ENCODE peak calls at places on chromosomes 1 and 21, in four cellular contexts. One of them, this sample, is unnamed.

GRCh38 chr1:44417351-44418021 is 12.4 kb downstream of the RNF220 start:
- DNase-seq in HepG2: no peak
- DNase-seq in GM23338: peak
- DNase-seq in fibroblast of lung: no peak
- DNase-seq in this sample: no peak

GRCh38 chr1:179709841-179710329 is 33.2 kb upstream of the FAM163A start:
- DNase-seq in HepG2: no peak
- DNase-seq in GM23338: no peak
- DNase-seq in fibroblast of lung: peak
- DNase-seq in this sample: peak

GRCh38 chr1:33363470-33363861 is 42.6 kb upstream of the A3GALT2 start:
- DNase-seq in HepG2: no peak
- DNase-seq in GM23338: no peak
- DNase-seq in fibroblast of lung: no peak
- DNase-seq in this sample: no peak

GRCh38 chr1:112371770-112372169 is 24.2 kb upstream of the CTTNBP2NL start:
- DNase-seq in HepG2: no peak
- DNase-seq in GM23338: no peak
- DNase-seq in fibroblast of lung: no peak
- DNase-seq in this sample: no peak

GRCh38 chr1:82837261-82837660 is 1036.5 kb downstream of the ADGRL2 start:
- DNase-seq in HepG2: no peak
- DNase-seq in GM23338: no peak
- DNase-seq in fibroblast of lung: peak
- DNase-seq in this sample: no peak

GRCh38 chr21:27017251-27017650 is 50.4 kb upstream of the ADAMTS5 start:
- DNase-seq in HepG2: no peak
- DNase-seq in GM23338: peak
- DNase-seq in fibroblast of lung: no peak
- DNase-seq in this sample: no peak

GRCh38 chr1:227890451-227891222 is 57.1 kb downstream of the WNT9A start:
- DNase-seq in HepG2: no peak
- DNase-seq in GM23338: no peak
- DNase-seq in fibroblast of lung: no peak
- DNase-seq in this sample: no peak

GRCh38 chr1:143667730-143668129 is 304.1 kb downstream of the FAM72C start:
- DNase-seq in HepG2: no peak
- DNase-seq in GM23338: no peak
- DNase-seq in fibroblast of lung: no peak
- DNase-seq in this sample: no peak

GRCh38 chr1:94552071-94552586 is 10.6 kb upstream of the F3 start:
- DNase-seq in HepG2: peak
- DNase-seq in GM23338: peak
- DNase-seq in fibroblast of lung: no peak
- DNase-seq in this sample: peak

GRCh38 chr1:22107126-22107525 is 35.8 kb downstream of the WNT4 start:
- DNase-seq in HepG2: no peak
- DNase-seq in GM23338: no peak
- DNase-seq in fibroblast of lung: no peak
- DNase-seq in this sample: peak

GRCh38 chr1:171446396-171446795 is 38.9 kb upstream of the PRRC2C start:
- DNase-seq in HepG2: no peak
- DNase-seq in GM23338: no peak
- DNase-seq in fibroblast of lung: no peak
- DNase-seq in this sample: no peak

GRCh38 chr21:36846624-36847023 is 119.8 kb downstream of the HLCS start:
- DNase-seq in HepG2: no peak
- DNase-seq in GM23338: no peak
- DNase-seq in fibroblast of lung: no peak
- DNase-seq in this sample: peak

GRCh38 chr1:27992271-27992670 is 32.5 kb downstream of the XKR8 start:
- DNase-seq in HepG2: no peak
- DNase-seq in GM23338: no peak
- DNase-seq in fibroblast of lung: no peak
- DNase-seq in this sample: no peak

GRCh38 chr1:116373451-116374339 is 651 bp downstream of the ATP1A1 start:
- DNase-seq in HepG2: no peak
- DNase-seq in GM23338: peak
- DNase-seq in fibroblast of lung: peak
- DNase-seq in this sample: peak

GRCh38 chr1:235835226-235835625 is 31.5 kb downstream of the LYST start:
- DNase-seq in HepG2: no peak
- DNase-seq in GM23338: no peak
- DNase-seq in fibroblast of lung: peak
- DNase-seq in this sample: no peak

GRCh38 chr1:150809651-150810050 is 1.6 kb upstream of the CTSK start:
- DNase-seq in HepG2: no peak
- DNase-seq in GM23338: no peak
- DNase-seq in fibroblast of lung: peak
- DNase-seq in this sample: peak

GRCh38 chr1:243926803-243927245 is 76.8 kb upstream of the AKT3 start:
- DNase-seq in HepG2: no peak
- DNase-seq in GM23338: peak
- DNase-seq in fibroblast of lung: peak
- DNase-seq in this sample: peak

GRCh38 chr1:17745564-17745955 is 9.6 kb upstream of the ACTL8 start:
- DNase-seq in HepG2: no peak
- DNase-seq in GM23338: no peak
- DNase-seq in fibroblast of lung: no peak
- DNase-seq in this sample: no peak

GRCh38 chr1:51729156-51729823 is 112.4 kb downstream of the OSBPL9 start:
- DNase-seq in HepG2: peak
- DNase-seq in GM23338: peak
- DNase-seq in fibroblast of lung: peak
- DNase-seq in this sample: peak

GRCh38 chr1:205750683-205751651 is 985 bp upstream of the NUCKS1 start:
- DNase-seq in HepG2: no peak
- DNase-seq in GM23338: peak
- DNase-seq in fibroblast of lung: no peak
- DNase-seq in this sample: no peak

GRCh38 chr1:24020032-24020431 is 39.9 kb upstream of the SRSF10 start:
- DNase-seq in HepG2: no peak
- DNase-seq in GM23338: no peak
- DNase-seq in fibroblast of lung: peak
- DNase-seq in this sample: no peak

GRCh38 chr1:116556289-116557006 is 14.4 kb downstream of the CD58 start:
- DNase-seq in HepG2: no peak
- DNase-seq in GM23338: no peak
- DNase-seq in fibroblast of lung: peak
- DNase-seq in this sample: peak

GRCh38 chr1:173134029-173134428 is 73.1 kb downstream of the TNFSF4 start:
- DNase-seq in HepG2: no peak
- DNase-seq in GM23338: no peak
- DNase-seq in fibroblast of lung: peak
- DNase-seq in this sample: no peak

GRCh38 chr1:63575340-63575826 is 17.8 kb upstream of the PGM1 start:
- DNase-seq in HepG2: no peak
- DNase-seq in GM23338: peak
- DNase-seq in fibroblast of lung: peak
- DNase-seq in this sample: peak

GRCh38 chr1:160800645-160801408 is 4.9 kb downstream of the LY9 start:
- DNase-seq in HepG2: no peak
- DNase-seq in GM23338: no peak
- DNase-seq in fibroblast of lung: no peak
- DNase-seq in this sample: no peak

GRCh38 chr1:112618114-112618720 is 724 bp downstream of the ST7L start:
- DNase-seq in HepG2: no peak
- DNase-seq in GM23338: no peak
- DNase-seq in fibroblast of lung: peak
- DNase-seq in this sample: peak

GRCh38 chr1:10856863-10857598 is 60.6 kb upstream of the CASZ1 start:
- DNase-seq in HepG2: no peak
- DNase-seq in GM23338: no peak
- DNase-seq in fibroblast of lung: no peak
- DNase-seq in this sample: no peak

GRCh38 chr1:206685256-206685748 is 597 bp downstream of the MAPKAPK2 start:
- DNase-seq in HepG2: no peak
- DNase-seq in GM23338: peak
- DNase-seq in fibroblast of lung: peak
- DNase-seq in this sample: no peak

GRCh38 chr1:21269461-21270085 is 20.7 kb downstream of the ECE1 start:
- DNase-seq in HepG2: peak
- DNase-seq in GM23338: no peak
- DNase-seq in fibroblast of lung: no peak
- DNase-seq in this sample: no peak

DNA sequence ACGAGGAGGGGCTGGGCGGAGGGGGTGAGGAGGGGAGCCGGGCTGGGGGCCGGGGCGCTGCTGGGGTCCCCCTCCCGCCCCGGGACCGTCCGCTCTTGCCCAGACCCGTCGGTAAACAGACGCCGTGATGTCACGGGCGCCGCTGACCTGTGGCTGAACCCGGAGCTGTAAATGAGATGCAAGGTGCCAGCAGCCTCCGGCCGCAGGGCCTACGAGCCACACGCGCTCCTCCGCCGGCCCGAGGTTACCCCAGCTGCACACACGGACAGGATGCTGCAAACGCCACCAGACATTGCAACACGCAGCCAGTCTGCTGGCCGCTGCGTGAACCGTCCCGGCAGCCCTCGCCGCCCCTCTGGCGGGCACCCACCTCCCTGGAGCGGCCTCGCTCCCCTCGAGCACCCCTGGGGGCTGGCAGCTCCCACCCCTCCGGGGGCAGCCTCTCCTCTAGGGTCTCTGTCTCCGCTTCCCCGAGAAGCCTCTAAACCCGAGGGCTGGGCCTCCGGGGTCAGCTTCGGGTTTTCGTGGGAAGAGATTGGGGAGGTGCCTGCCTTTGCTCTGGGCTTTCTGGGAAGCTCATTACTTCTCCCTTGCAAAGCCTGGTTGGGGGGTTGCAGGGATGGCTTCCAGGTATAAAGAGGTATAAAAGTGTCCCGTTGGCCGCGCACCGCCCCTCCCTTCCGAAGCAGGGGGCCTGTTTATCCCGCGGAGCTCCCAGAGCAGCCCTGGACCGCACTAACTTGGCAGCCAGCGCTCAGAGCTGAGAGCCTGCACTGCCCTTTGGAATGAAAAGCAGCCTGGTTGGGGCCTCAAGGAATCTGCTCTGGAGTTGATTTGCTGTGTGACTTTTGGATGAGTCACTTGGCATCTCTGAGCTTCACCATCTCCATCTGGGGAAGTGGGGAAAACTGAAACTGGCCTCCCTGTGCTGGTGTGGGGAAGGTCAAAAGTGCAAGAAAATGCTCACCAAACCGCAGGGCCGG is 21.9 kb downstream of the DHRS3 start:
- DNase-seq in HepG2: no peak
- DNase-seq in GM23338: peak
- DNase-seq in fibroblast of lung: peak
- DNase-seq in this sample: peak
- H3K4me3 ChIP-seq in HepG2: no peak
- H3K4me3 ChIP-seq in GM23338: peak
- H3K4me3 ChIP-seq in fibroblast of lung: peak
- H3K4me3 ChIP-seq in this sample: peak

GRCh38 chr1:214496126-214496525 is 55.3 kb downstream of the PTPN14 start:
- DNase-seq in HepG2: no peak
- DNase-seq in GM23338: no peak
- DNase-seq in fibroblast of lung: no peak
- DNase-seq in this sample: no peak
- H3K27ac ChIP-seq in HepG2: no peak
- H3K27ac ChIP-seq in GM23338: no peak
- H3K27ac ChIP-seq in fibroblast of lung: no peak
- H3K27ac ChIP-seq in this sample: no peak

GRCh38 chr1:47709302-47710074 is 271.6 kb downstream of the FOXD2 start:
- DNase-seq in HepG2: no peak
- DNase-seq in GM23338: peak
- DNase-seq in fibroblast of lung: no peak
- DNase-seq in this sample: no peak

GRCh38 chr1:47711211-47711847 is 273.5 kb downstream of the FOXD2 start:
- DNase-seq in HepG2: no peak
- DNase-seq in GM23338: no peak
- DNase-seq in fibroblast of lung: no peak
- DNase-seq in this sample: no peak

GRCh38 chr1:47708658-47709301 is 270.9 kb downstream of the FOXD2 start:
- DNase-seq in HepG2: no peak
- DNase-seq in GM23338: peak
- DNase-seq in fibroblast of lung: no peak
- DNase-seq in this sample: no peak

GRCh38 chr1:47711848-47712492 is 274.1 kb downstream of the FOXD2 start:
- DNase-seq in HepG2: no peak
- DNase-seq in GM23338: no peak
- DNase-seq in fibroblast of lung: no peak
- DNase-seq in this sample: no peak

DNA sequence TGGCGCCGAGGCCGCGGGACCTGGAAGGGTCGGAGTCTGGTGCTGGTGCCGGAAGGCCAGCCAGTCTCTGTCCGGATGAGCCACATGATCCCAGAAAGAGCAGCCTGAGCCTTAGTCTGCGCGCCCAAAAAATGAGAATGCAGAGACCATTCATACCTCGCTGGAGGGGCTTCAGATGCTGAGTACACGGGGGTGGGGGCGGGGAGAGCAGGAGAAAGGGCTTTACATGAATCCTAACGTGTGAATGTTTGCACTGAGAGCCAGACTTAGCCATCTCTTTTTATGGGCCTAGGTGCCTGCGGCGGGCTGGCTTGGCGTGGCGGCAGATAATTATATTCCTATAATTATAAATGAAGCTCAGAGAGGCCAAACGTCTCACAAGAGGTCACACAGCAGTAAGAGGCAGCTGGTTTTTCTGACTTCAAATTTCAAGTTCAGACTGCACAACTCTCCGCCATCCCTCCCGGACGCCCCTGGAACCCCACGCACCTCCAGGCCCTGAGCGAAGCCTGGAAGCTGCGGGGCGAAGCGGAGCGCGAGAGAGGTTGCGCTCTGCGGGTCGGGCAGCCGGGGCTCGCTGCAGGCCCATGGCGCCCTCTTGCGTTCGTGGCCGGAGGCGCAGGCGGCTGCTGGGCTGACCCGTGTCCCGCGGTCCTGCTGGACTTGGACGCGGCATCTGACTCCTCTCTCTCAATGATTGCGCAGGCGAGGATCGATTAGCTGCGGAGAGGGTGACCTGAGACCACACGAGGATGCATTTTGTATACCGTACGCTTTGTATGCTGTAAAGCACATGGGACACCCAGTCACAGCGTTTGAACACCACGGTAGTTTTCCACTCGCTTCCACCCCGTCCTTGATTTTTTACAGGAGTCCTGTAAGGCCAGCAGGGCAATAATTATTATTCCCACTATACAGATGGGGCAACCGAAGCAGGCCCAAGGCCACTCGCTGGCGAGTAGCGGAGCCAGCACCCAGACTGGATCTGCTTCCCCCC is 272.5 kb downstream of the FOXD2 start:
- DNase-seq in HepG2: peak
- DNase-seq in GM23338: peak
- DNase-seq in fibroblast of lung: peak
- DNase-seq in this sample: peak
- H2AFZ ChIP-seq in HepG2: no peak
- H2AFZ ChIP-seq in GM23338: peak
- H2AFZ ChIP-seq in fibroblast of lung: peak
- H2AFZ ChIP-seq in this sample: peak

DNA sequence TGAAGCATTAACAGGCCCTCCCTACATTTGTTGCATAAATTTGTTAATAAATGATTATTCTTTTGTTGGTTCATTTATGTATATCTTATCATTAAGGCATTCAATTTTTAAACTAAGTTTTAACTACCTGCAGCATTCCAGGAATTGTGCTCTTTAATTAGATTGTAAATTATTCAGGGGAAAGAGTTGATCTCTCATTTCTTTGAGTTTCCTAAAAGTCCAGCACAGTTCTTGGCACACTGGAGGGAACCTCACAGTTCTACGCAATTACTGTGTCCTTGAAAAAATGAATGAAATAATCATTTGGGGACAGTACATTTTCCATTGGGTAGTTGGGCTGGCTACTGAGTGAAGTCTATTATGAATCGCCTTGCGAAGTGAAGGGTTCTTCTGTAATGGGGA is 493 bp upstream of the STXBP3 start:
- DNase-seq in HepG2: no peak
- DNase-seq in GM23338: no peak
- DNase-seq in fibroblast of lung: no peak
- DNase-seq in this sample: no peak
- H3K4me3 ChIP-seq in HepG2: no peak
- H3K4me3 ChIP-seq in GM23338: no peak
- H3K4me3 ChIP-seq in fibroblast of lung: peak
- H3K4me3 ChIP-seq in this sample: no peak